ENCODE peak calls at places on chromosomes 11 and 22, in nine cellular contexts. P is CD8-positive, alpha-beta T cell; C is pancreas; K is CD4-positive, alpha-beta memory T cell; V is upper lobe of right lung; G is thoracic aorta; S is effector memory CD4-positive, alpha-beta T cell; R is endothelial cell of umbilical vein; O is mesenchymal stem cell. H is an unnamed sample.

GRCh38 chr22:31134688-31135087 is 5.6 kb downstream of the PLA2G3 start:
- DNase-seq in P (no peak), C (no peak), K (no peak), V (no peak), G (no peak), S (no peak), R (no peak), O (no peak), H (no peak)

GRCh38 chr11:29061452-29061851 is 953.3 kb downstream of the METTL15 start:
- DNase-seq in P (no peak), C (no peak), K (no peak), V (no peak), G (no peak), S (no peak), R (no peak), O (no peak), H (no peak)

GRCh38 chr22:50293441-50294318 is 13.8 kb downstream of the PLXNB2 start:
- DNase-seq in P (no peak), C (peak; percentile 68), K (no peak), V (peak; percentile 92), G (no peak), S (no peak), R (peak; percentile 83), O (peak; percentile 69), H (peak; percentile 81)

GRCh38 chr22:36546092-36546804 is 17.3 kb upstream of the EIF3D start:
- DNase-seq in P (peak; percentile 10), C (peak; percentile 39), K (no peak), V (no peak), G (no peak), S (no peak), R (peak; percentile 54), O (peak; percentile 75), H (no peak)

GRCh38 chr11:123458501-123458900 is 28.4 kb downstream of the GRAMD1B start:
- DNase-seq in P (no peak), C (no peak), K (no peak), V (no peak), G (no peak), S (no peak), R (no peak), O (no peak), H (no peak)

GRCh38 chr22:22930222-22930497 is 42.5 kb downstream of the IGLL5 start:
- DNase-seq in P (no peak), C (no peak), K (no peak), V (no peak), G (no peak), S (no peak), R (no peak), O (no peak), H (peak; percentile 57)

GRCh38 chr11:68891356-68891948 is 12.2 kb downstream of the MRPL21 start:
- DNase-seq in P (no peak), C (no peak), K (no peak), V (no peak), G (no peak), S (no peak), R (no peak), O (no peak), H (peak; percentile 39)

GRCh38 chr22:34855471-34855870 is 210.5 kb upstream of the ISX start:
- DNase-seq in P (no peak), C (no peak), K (no peak), V (no peak), G (no peak), S (no peak), R (no peak), O (no peak), H (no peak)

GRCh38 chr11:75576445-75577049 is 14.5 kb downstream of the SERPINH1 start:
- DNase-seq in P (no peak), C (no peak), K (no peak), V (peak; percentile 86), G (no peak), S (no peak), R (peak; percentile 34), O (peak; percentile 80), H (peak; percentile 83)

GRCh38 chr11:32435511-32435946 is at the start of gene WT1:
- DNase-seq in P (no peak), C (no peak), K (no peak), V (no peak), G (no peak), S (no peak), R (no peak), O (no peak), H (no peak)

GRCh38 chr11:77121096-77121640 is 6.9 kb upstream of the MYO7A start:
- DNase-seq in P (no peak), C (no peak), K (no peak), V (no peak), G (no peak), S (no peak), R (no peak), O (no peak), H (no peak)

GRCh38 chr11:133560467-133560866 is 28.2 kb upstream of the OPCML start:
- DNase-seq in P (no peak), C (no peak), K (no peak), V (no peak), G (no peak), S (no peak), R (no peak), O (no peak), H (no peak)

GRCh38 chr11:128501576-128502549 is 85.5 kb downstream of the ETS1 start:
- DNase-seq in P (no peak), C (peak; percentile 54), K (no peak), V (no peak), G (no peak), S (no peak), R (peak; percentile 97), O (peak; percentile 78), H (no peak)

GRCh38 chr11:28347351-28347750 is 239.2 kb downstream of the METTL15 start:
- DNase-seq in P (no peak), C (no peak), K (no peak), V (no peak), G (no peak), S (no peak), R (no peak), O (no peak), H (no peak)

GRCh38 chr11:112797072-112797471 is 164.1 kb upstream of the NCAM1 start:
- DNase-seq in P (no peak), C (no peak), K (no peak), V (no peak), G (no peak), S (no peak), R (no peak), O (peak; percentile 5), H (no peak)

GRCh38 chr11:46345881-46346484 is 1.3 kb upstream of the DGKZ start:
- DNase-seq in P (no peak), C (no peak), K (peak; percentile 64), V (no peak), G (no peak), S (no peak), R (no peak), O (no peak), H (no peak)

GRCh38 chr11:3855808-3856491 is 486 bp downstream of the STIM1 start:
- DNase-seq in P (no peak), C (peak; percentile 56), K (peak; percentile 66), V (peak; percentile 87), G (no peak), S (peak; percentile 30), R (peak; percentile 46), O (peak; percentile 51), H (peak; percentile 59)

GRCh38 chr22:26608129-26608528 is 9.7 kb downstream of the CRYBB1 start:
- DNase-seq in P (no peak), C (no peak), K (no peak), V (no peak), G (no peak), S (no peak), R (no peak), O (no peak), H (no peak)

GRCh38 chr11:120667281-120667680 is 155.7 kb downstream of the GRIK4 start:
- DNase-seq in P (no peak), C (no peak), K (no peak), V (peak; percentile 69), G (no peak), S (no peak), R (no peak), O (no peak), H (no peak)
- H3K27me3 ChIP-seq in P (no peaks in the 10 kb centered on the region), C (no peaks in the 10 kb centered on the region), K (no peaks in the 10 kb centered on the region), V (peaks cover 9% of the 10 kb centered on the region), G (no peaks in the 10 kb centered on the region), S (no peaks in the 10 kb centered on the region), R (no peaks in the 10 kb centered on the region), O (peaks cover 73% of the 10 kb centered on the region), H (no peaks in the 10 kb centered on the region)

DNA sequence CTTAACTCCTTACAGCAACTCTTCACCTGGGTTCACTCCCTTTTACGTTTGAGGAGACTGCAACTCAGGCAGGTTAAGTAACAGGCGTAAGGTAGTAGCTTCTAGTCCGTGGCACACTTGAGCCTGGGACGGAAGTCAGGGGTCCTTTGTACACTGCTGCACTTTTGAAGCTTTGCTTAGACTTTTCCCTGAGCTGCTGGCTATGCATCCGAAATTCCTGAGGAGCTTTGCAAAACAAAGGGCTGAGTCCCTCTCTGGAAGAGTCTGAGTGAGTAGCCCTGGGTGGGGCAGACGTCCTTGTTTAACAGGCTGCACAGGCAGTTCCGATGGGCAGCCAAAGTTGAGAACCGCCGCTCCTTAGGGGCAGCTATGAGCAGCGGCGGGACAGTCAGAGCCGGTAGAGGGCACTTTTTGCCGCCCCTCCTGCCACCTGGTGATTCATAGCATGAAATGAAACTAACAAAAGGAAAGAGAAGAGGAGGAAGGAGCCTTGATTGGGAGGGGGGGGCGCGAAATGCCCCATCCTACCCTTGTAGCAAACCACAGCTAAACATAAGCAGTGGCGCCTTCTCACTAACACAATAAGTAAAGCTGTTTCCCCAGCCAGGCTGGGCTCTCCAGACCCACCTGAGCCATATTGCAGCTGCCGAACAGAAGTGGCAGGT is 1.4 kb downstream of the TMEM109 start:
- DNase-seq in P (peak; percentile 68), C (peak; percentile 68), K (peak; percentile 86), V (peak; percentile 84), G (no peak), S (peak; percentile 48), R (peak; percentile 77), O (peak; percentile 75), H (peak; percentile 85)
- H3K4me1 ChIP-seq in P (peaks cover 36% of the 10 kb centered on the region), C (no peaks in the 10 kb centered on the region), K (peaks cover 47% of the 10 kb centered on the region), V (peaks cover 46% of the 10 kb centered on the region), G (peaks cover 12% of the 10 kb centered on the region), S (peaks cover 22% of the 10 kb centered on the region), R (peaks cover 46% of the 10 kb centered on the region), O (peaks cover 26% of the 10 kb centered on the region), H (peaks cover 15% of the 10 kb centered on the region)

GRCh38 chr11:96228472-96228871 is 114.5 kb downstream of the MAML2 start:
- DNase-seq in P (no peak), C (peak; percentile 25), K (no peak), V (no peak), G (peak; percentile 78), S (no peak), R (peak; percentile 96), O (peak; percentile 95), H (peak; percentile 59)
- H3K27ac ChIP-seq in P (no peak overlapping the region), C (no peak overlapping the region), K (no peak overlapping the region), V (peak overlapping the region; percentile 71), G (peak overlapping the region; percentile 85), S (no peak overlapping the region), R (peak overlapping the region; percentile 98), O (peak overlapping the region; percentile 93), H (peak overlapping the region; percentile 80)

DNA sequence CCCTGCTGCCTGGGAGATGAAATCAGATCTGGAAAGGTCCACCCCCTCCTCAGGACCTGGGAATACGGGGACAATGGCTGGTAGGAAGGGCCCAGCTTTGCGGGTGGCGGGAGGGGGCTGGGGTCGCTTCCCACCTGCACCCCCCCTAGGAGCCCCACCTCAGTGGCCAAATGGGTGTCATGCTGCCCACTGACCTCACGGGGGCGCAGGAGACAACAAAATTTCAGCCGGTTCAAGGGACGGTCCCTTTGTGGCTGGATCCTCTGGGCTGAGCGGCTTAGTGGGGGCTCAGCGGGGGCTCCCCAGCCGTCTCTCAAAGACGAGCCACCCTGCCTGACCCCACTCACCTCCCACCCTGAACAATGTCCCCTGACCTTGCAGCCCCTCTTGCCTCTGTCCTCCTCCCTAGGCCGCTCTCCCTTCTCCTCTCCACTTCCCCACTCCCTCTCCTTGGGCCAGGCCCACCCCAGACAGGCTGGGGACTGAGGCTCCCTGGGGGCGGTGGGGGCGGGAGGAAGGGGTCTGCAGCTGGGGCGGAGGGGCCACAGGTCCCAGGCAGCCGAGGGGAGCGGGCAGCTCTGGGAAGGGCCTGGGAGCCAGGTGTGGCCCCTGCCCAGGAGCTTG is 39.3 kb upstream of the H19 start:
- DNase-seq in P (no peak), C (no peak), K (no peak), V (no peak), G (no peak), S (no peak), R (no peak), O (no peak), H (no peak)
- H3K27me3 ChIP-seq in P (no peaks in the 10 kb centered on the region), C (no peaks in the 10 kb centered on the region), K (no peaks in the 10 kb centered on the region), V (no peaks in the 10 kb centered on the region), G (no peaks in the 10 kb centered on the region), S (no peaks in the 10 kb centered on the region), R (no peaks in the 10 kb centered on the region), O (no peaks in the 10 kb centered on the region), H (no peaks in the 10 kb centered on the region)

H was measured in left lung.